ENCODE peak calls at places on chromosomes 4 and X, in seven cellular contexts. A, H, T, B, Y, Z and C are unnamed samples.

GRCh38 chr4:82017680-82018079 is 356.1 kb downstream of the HNRNPD start:
- DNase-seq in B (peak; percentile 39), Z (peak; percentile 1), Y (peak; percentile 8), H (peak; percentile 7), A (no peak), T (peak; percentile 55), C (no peak)

GRCh38 chr4:127484101-127484500 is 148.7 kb upstream of the INTU start:
- DNase-seq in A (no peak), Y (no peak), B (peak; percentile 17), T (no peak), H (no peak), Z (no peak), C (no peak)

GRCh38 chr4:167826281-167826680 is 266.1 kb upstream of the ANXA10 start:
- DNase-seq in Z (no peak), T (peak; percentile 67), B (no peak), A (no peak), H (peak; percentile 47), Y (no peak), C (no peak)

GRCh38 chrX:153862369-153863250 is 23.4 kb downstream of the L1CAM start:
- DNase-seq in Z (no peak), B (no peak), H (no peak), T (no peak), Y (no peak), A (no peak), C (no peak)

GRCh38 chrX:53704294-53704693 is 17.8 kb upstream of the HUWE1 start:
- DNase-seq in H (no peak), B (no peak), A (no peak), Z (no peak), Y (no peak), T (no peak), C (no peak)

GRCh38 chr4:158161561-158162354 is 11.1 kb downstream of the GASK1B start:
- DNase-seq in Z (no peak), H (peak; percentile 92), B (peak; percentile 60), Y (peak; percentile 85), A (no peak), T (peak; percentile 66), C (peak; percentile 83)

GRCh38 chr4:79255793-79256192 is 70.1 kb downstream of the NAA11 start:
- DNase-seq in Y (no peak), H (no peak), B (no peak), A (no peak), T (no peak), Z (no peak), C (no peak)

GRCh38 chr4:76570141-76570989 is 135.3 kb downstream of the SHROOM3 start:
- DNase-seq in Y (peak; percentile 78), A (no peak), Z (no peak), B (no peak), T (no peak), H (peak; percentile 70), C (no peak)

GRCh38 chr4:94354474-94354896 is 11.8 kb upstream of the HPGDS start:
- DNase-seq in H (no peak), T (no peak), A (no peak), Y (no peak), Z (no peak), B (no peak), C (no peak)

GRCh38 chrX:43974076-43974475 is 886 bp upstream of the NDP start:
- DNase-seq in A (no peak), H (no peak), Z (no peak), T (no peak), Y (no peak), B (no peak), C (no peak)

GRCh38 chrX:53224860-53225797 is at the start of gene KDM5C:
- DNase-seq in Y (peak; percentile 97), B (peak; percentile 93), A (peak; percentile 91), Z (peak; percentile 59), T (peak; percentile 92), H (peak; percentile 91), C (peak; percentile 95)

GRCh38 chr4:153071953-153072622 is 132.2 kb upstream of the TRIM2 start:
- DNase-seq in Y (no peak), H (no peak), A (no peak), B (peak; percentile 73), T (no peak), Z (no peak), C (no peak)

GRCh38 chr4:176792348-176793059 is at the start of gene VEGFC:
- DNase-seq in H (peak; percentile 95), Z (no peak), T (no peak), B (no peak), Y (peak; percentile 79), A (peak; percentile 67), C (no peak)

GRCh38 chrX:9352683-9353430 is 112.0 kb upstream of the TBL1X start:
- DNase-seq in A (no peak), B (peak; percentile 34), Y (peak; percentile 65), H (peak; percentile 69), T (peak; percentile 91), Z (no peak), C (peak; percentile 66)

GRCh38 chr4:67438975-67439374 is 106.3 kb downstream of the CENPC start:
- DNase-seq in A (no peak), T (no peak), H (no peak), Z (no peak), Y (no peak), B (no peak), C (no peak)

GRCh38 chrX:115233497-115234219 is at the start of gene LRCH2:
- DNase-seq in A (peak; percentile 69), T (no peak), B (peak; percentile 54), Z (no peak), Y (peak; percentile 46), H (peak; percentile 73), C (no peak)

GRCh38 chr4:76758996-76759395 is 138.9 kb downstream of the SOWAHB start:
- DNase-seq in H (no peak), A (no peak), Y (no peak), B (no peak), Z (no peak), T (no peak), C (no peak)

GRCh38 chrX:29299689-29300088 is 712.4 kb downstream of the IL1RAPL1 start:
- DNase-seq in H (peak; percentile 12), A (no peak), Z (peak; percentile 4), T (no peak), Y (no peak), B (no peak), C (no peak)

GRCh38 chrX:50450324-50450723 is 20.3 kb downstream of the DGKK start:
- DNase-seq in H (no peak), Y (no peak), Z (no peak), A (no peak), T (no peak), B (no peak), C (no peak)

GRCh38 chrX:40099046-40099968 is 1.5 kb upstream of the BCOR start:
- DNase-seq in T (peak; percentile 65), Y (no peak), B (no peak), A (peak; percentile 77), Z (no peak), H (peak; percentile 40), C (no peak)

GRCh38 chr4:1752284-1753041 is 31.1 kb downstream of the TACC3 start:
- DNase-seq in B (no peak), H (no peak), Z (no peak), A (no peak), T (no peak), Y (no peak), C (no peak)

GRCh38 chrX:102085706-102086105 is 39.8 kb upstream of the TCEAL2 start:
- DNase-seq in H (peak; percentile 1), Z (no peak), Y (no peak), T (peak; percentile 20), B (no peak), A (no peak), C (no peak)

GRCh38 chr4:53376900-53377299 is 541 bp upstream of the FIP1L1 start:
- DNase-seq in H (peak; percentile 20), Z (no peak), B (no peak), Y (no peak), T (peak; percentile 50), A (no peak), C (no peak)

GRCh38 chr4:147363514-147363913 is 117.4 kb upstream of the EDNRA start:
- DNase-seq in A (no peak), B (no peak), Y (no peak), Z (no peak), H (no peak), T (no peak), C (no peak)

GRCh38 chrX:40418413-40419195 is 162.2 kb upstream of the ATP6AP2 start:
- DNase-seq in Y (peak; percentile 45), B (no peak), A (no peak), H (no peak), Z (no peak), T (no peak), C (no peak)

GRCh38 chr4:32700838-32701237 is 1980.7 kb downstream of the PCDH7 start:
- DNase-seq in T (no peak), H (peak; percentile 1), B (no peak), Y (no peak), Z (no peak), A (no peak), C (no peak)

GRCh38 chr4:61149278-61149677 is 50.8 kb upstream of the ADGRL3 start:
- DNase-seq in H (peak; percentile 28), B (no peak), Y (peak; percentile 10), A (no peak), T (peak; percentile 88), Z (no peak), C (no peak)

GRCh38 chr4:16443504-16444088 is 217.3 kb upstream of the TAPT1 start:
- DNase-seq in H (peak; percentile 64), Y (peak; percentile 37), B (peak; percentile 54), A (no peak), T (peak; percentile 53), Z (peak; percentile 19), C (no peak)

GRCh38 chrX:40727093-40727492 is 8.2 kb downstream of the MED14 start:
- DNase-seq in H (no peak), A (no peak), Z (no peak), B (no peak), T (no peak), Y (no peak), C (no peak)

GRCh38 chrX:4825550-4825949 is 1112.1 kb upstream of the PRKX start:
- DNase-seq in H (no peak), Y (no peak), Z (no peak), A (no peak), T (peak; percentile 40), B (no peak), C (no peak)